ENCODE peak calls at places on chromosomes 5 and 9, in six cellular contexts. U is heart left ventricle; P is K562; I is CD4-positive, CD25-positive, alpha-beta regulatory T cell; X is tibial artery; C is sigmoid colon. G is an unnamed sample.

GRCh38 chr5:79743846-79744605 is 54.4 kb downstream of the CMYA5 start:
- DNase-seq in U (peak; percentile 64), P (no peak), I (no peak), X (no peak), C (no peak), G (no peak)

GRCh38 chr9:131707677-131708612 is 31.9 kb downstream of the RAPGEF1 start:
- DNase-seq in U (peak; percentile 58), P (peak; percentile 74), I (no peak), X (no peak), C (peak; percentile 72), G (no peak)

GRCh38 chr9:116737137-116737546 is 50.0 kb downstream of the TRIM32 start:
- DNase-seq in U (peak; percentile 52), P (peak; percentile 83), I (peak; percentile 28), X (peak; percentile 77), C (peak; percentile 74), G (peak; percentile 6)

GRCh38 chr5:64164166-64164565 is 1.5 kb upstream of the RNF180 start:
- DNase-seq in U (no peak), P (no peak), I (no peak), X (no peak), C (no peak), G (no peak)

GRCh38 chr5:173291722-173292658 is 36.2 kb downstream of the STC2 start:
- DNase-seq in U (no peak), P (no peak), I (no peak), X (no peak), C (no peak), G (no peak)

GRCh38 chr9:4290427-4290837 is 9.4 kb downstream of the GLIS3 start:
- DNase-seq in U (no peak), P (no peak), I (no peak), X (no peak), C (no peak), G (no peak)

GRCh38 chr5:59956130-59956773 is 62.7 kb upstream of the PDE4D start:
- DNase-seq in U (no peak), P (no peak), I (no peak), X (no peak), C (no peak), G (no peak)

GRCh38 chr5:10424124-10424731 is 17.5 kb upstream of the ROPN1L start:
- DNase-seq in U (peak; percentile 33), P (peak; percentile 41), I (no peak), X (no peak), C (no peak), G (no peak)

GRCh38 chr5:110218994-110219393 is 507.5 kb downstream of the TMEM232 start:
- DNase-seq in U (no peak), P (no peak), I (no peak), X (no peak), C (no peak), G (no peak)

GRCh38 chr5:34452170-34452828 is 203.8 kb upstream of the RAI14 start:
- DNase-seq in U (no peak), P (peak; percentile 43), I (no peak), X (no peak), C (no peak), G (no peak)

GRCh38 chr5:138466900-138467710 is 1.8 kb downstream of the EGR1 start:
- DNase-seq in U (no peak), P (no peak), I (no peak), X (no peak), C (no peak), G (no peak)

GRCh38 chr5:31197183-31197582 is 3.7 kb downstream of the CDH6 start:
- DNase-seq in U (no peak), P (no peak), I (no peak), X (no peak), C (no peak), G (no peak)

GRCh38 chr5:73818357-73818756 is 192.4 kb downstream of the ARHGEF28 start:
- DNase-seq in U (no peak), P (no peak), I (no peak), X (no peak), C (no peak), G (no peak)

GRCh38 chr5:36635721-36636390 is 29.4 kb downstream of the SLC1A3 start:
- DNase-seq in U (no peak), P (no peak), I (no peak), X (no peak), C (no peak), G (no peak)

GRCh38 chr9:38368731-38369130 is 23.8 kb upstream of the ALDH1B1 start:
- DNase-seq in U (no peak), P (no peak), I (no peak), X (no peak), C (no peak), G (no peak)

GRCh38 chr9:84140535-84141101 is 160.0 kb downstream of the RMI1 start:
- DNase-seq in U (no peak), P (no peak), I (no peak), X (no peak), C (no peak), G (no peak)

GRCh38 chr9:133111461-133112360 is 9.3 kb downstream of the RALGDS start:
- DNase-seq in U (no peak), P (no peak), I (no peak), X (no peak), C (peak; percentile 70), G (no peak)

GRCh38 chr9:126448136-126448535 is 121.5 kb downstream of the MVB12B start:
- DNase-seq in U (no peak), P (no peak), I (no peak), X (no peak), C (no peak), G (no peak)

GRCh38 chr5:148933903-148934432 is 107.6 kb downstream of the ADRB2 start:
- DNase-seq in U (no peak), P (no peak), I (no peak), X (no peak), C (no peak), G (no peak)

GRCh38 chr5:169765176-169765575 is 128.1 kb downstream of the DOCK2 start:
- DNase-seq in U (no peak), P (no peak), I (no peak), X (no peak), C (no peak), G (no peak)

GRCh38 chr5:172548311-172548731 is 92.7 kb upstream of the NEURL1B start:
- DNase-seq in U (no peak), P (no peak), I (no peak), X (no peak), C (peak; percentile 70), G (no peak)

GRCh38 chr5:42403236-42403635 is 20.0 kb upstream of the GHR start:
- DNase-seq in U (no peak), P (no peak), I (no peak), X (no peak), C (no peak), G (no peak)

GRCh38 chr5:68548959-68549676 is 333.6 kb downstream of the PIK3R1 start:
- DNase-seq in U (no peak), P (peak; percentile 61), I (no peak), X (no peak), C (no peak), G (no peak)

GRCh38 chr5:163190283-163190682 is 247.1 kb upstream of the CCNG1 start:
- DNase-seq in U (no peak), P (no peak), I (no peak), X (no peak), C (no peak), G (no peak)

GRCh38 chr9:97556721-97557605 is 55.5 kb downstream of the TMOD1 start:
- DNase-seq in U (peak; percentile 43), P (no peak), I (no peak), X (peak; percentile 92), C (peak; percentile 73), G (no peak)
- H3K27ac ChIP-seq in U (peak overlapping the region; percentile 86), P (no peak overlapping the region), I (no peak overlapping the region), X (peak overlapping the region; percentile 91), C (peak overlapping the region; percentile 71), G (peak overlapping the region; percentile 90)

GRCh38 chr9:109108318-109108717 is 11.4 kb downstream of the TMEM245 start:
- DNase-seq in U (no peak), P (no peak), I (no peak), X (no peak), C (no peak), G (no peak)
- H3K4me3 ChIP-seq in U (no peak overlapping the region), P (no peak overlapping the region), I (peak overlapping the region; percentile 81), X (no peak overlapping the region), C (peak overlapping the region; percentile 4), G (no peak overlapping the region)

GRCh38 chr5:177546262-177546741 is 8.1 kb downstream of the FAM193B start:
- DNase-seq in U (no peak), P (peak; percentile 18), I (no peak), X (peak; percentile 82), C (peak; percentile 86), G (no peak)
- H3K27ac ChIP-seq in U (peak overlapping the region; percentile 73), P (no peak overlapping the region), I (no peak overlapping the region), X (peak overlapping the region; percentile 83), C (peak overlapping the region; percentile 75), G (peak overlapping the region; percentile 73)

DNA sequence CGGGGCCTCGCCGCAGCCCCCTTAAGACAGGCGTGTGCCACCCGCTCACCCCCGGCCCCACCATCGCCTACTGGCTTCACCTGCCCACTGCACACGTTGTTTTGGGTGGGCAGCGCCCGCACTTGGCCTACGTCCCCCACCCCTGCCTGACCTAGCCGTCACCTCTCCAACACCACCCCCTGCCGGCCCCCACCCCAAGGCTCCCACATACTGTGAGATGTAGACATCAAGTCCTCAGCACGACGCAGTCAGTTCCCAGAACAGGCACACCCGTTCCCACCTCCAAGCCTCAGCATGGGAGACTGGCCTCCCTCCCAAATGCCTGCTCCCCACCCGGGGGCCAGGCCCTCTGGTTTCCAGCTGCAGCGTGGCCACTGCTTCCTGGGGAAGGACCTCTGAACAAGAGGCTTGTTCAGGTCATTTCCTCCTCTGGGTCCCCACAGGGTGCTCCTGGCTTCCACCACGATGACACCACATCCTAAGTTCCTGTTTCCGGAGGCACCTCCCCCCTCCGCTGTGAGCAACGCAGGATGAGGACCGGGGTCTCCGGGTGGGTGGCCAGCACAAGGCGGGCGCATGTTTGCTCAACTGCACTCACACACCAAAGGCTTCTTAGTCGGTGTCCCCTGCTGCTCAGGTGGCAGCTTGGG is 11.3 kb downstream of the DBN1 start:
- DNase-seq in U (peak; percentile 69), P (peak; percentile 55), I (no peak), X (no peak), C (no peak), G (no peak)
- H3K4me3 ChIP-seq in U (no peak overlapping the region), P (no peak overlapping the region), I (no peak overlapping the region), X (no peak overlapping the region), C (no peak overlapping the region), G (no peak overlapping the region)

GRCh38 chr9:92393686-92394085 is 10.7 kb downstream of the OGN start:
- DNase-seq in U (no peak), P (no peak), I (no peak), X (no peak), C (no peak), G (no peak)
- H3K27ac ChIP-seq in U (peak overlapping the region; percentile 8), P (no peak overlapping the region), I (no peak overlapping the region), X (peak overlapping the region; percentile 56), C (peak overlapping the region; percentile 19), G (no peak overlapping the region)

DNA sequence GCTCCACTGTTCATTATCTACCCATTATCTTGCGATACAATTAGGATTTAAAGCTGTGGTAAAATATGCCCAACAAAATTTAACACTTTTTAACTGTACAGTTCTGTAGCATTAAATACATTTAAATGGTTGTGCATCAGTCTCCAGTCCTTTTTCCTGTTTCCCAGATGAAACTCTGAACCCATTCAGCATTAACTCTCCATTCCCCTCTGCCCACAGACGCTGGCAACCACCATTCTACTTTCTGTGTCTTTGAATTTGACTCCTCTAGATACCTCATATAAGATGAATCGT is 2.9 kb upstream of the TRIM7 start:
- DNase-seq in U (no peak), P (no peak), I (no peak), X (no peak), C (no peak), G (no peak)
- H3K4me3 ChIP-seq in U (peak overlapping the region; percentile 77), P (peak overlapping the region; percentile 1), I (peak overlapping the region; percentile 76), X (peak overlapping the region; percentile 69), C (peak overlapping the region; percentile 68), G (no peak overlapping the region)

G was measured in esophagus squamous epithelium.